ENCODE peak calls at places on chromosome 1, in six cellular contexts. L is colonic mucosa; X is stimulated activated effector memory CD8-positive, alpha-beta T cell treated with anti-CD3 and anti-CD28 coated beads, Interleukin-12 subunit alpha, Interleukin-12 subunit beta, amount 100 ng/mL, for 72 hours; K is EL; R is bronchial epithelial cell; D is COR-L47. V is an unnamed sample.

GRCh38 chr1:201539561-201540404 is 856 bp downstream of the NAV1 start:
- DNase-seq in L (no peak), X (no peak), K (peak), R (no peak), D (peak), V (peak)

GRCh38 chr1:166882893-166883292 is 6.8 kb upstream of the TADA1 start:
- DNase-seq in L (no peak), X (no peak), K (no peak), R (no peak), D (no peak), V (no peak)

GRCh38 chr1:171664976-171665375 is 12.5 kb upstream of the MYOC start:
- DNase-seq in L (no peak), X (no peak), K (peak), R (peak), D (no peak), V (no peak)

GRCh38 chr1:62232885-62233284 is 38.2 kb downstream of the L1TD1 start:
- DNase-seq in L (no peak), X (no peak), K (no peak), R (peak), D (no peak), V (no peak)

GRCh38 chr1:116323419-116323987 is 49.5 kb upstream of the ATP1A1 start:
- DNase-seq in L (no peak), X (no peak), K (no peak), R (no peak), D (no peak), V (no peak)

GRCh38 chr1:27963393-27963792 is 3.6 kb downstream of the XKR8 start:
- DNase-seq in L (no peak), X (no peak), K (no peak), R (no peak), D (no peak), V (no peak)

GRCh38 chr1:183304466-183305122 is 113.6 kb downstream of the NMNAT2 start:
- DNase-seq in L (no peak), X (no peak), K (no peak), R (no peak), D (peak), V (no peak)

GRCh38 chr1:68453060-68453665 is 3.4 kb upstream of the RPE65 start:
- DNase-seq in L (no peak), X (no peak), K (peak), R (peak), D (no peak), V (no peak)

GRCh38 chr1:39927538-39927937 is 25.8 kb upstream of the MYCL start:
- DNase-seq in L (no peak), X (no peak), K (no peak), R (peak), D (no peak), V (no peak)

GRCh38 chr1:5374176-5374575 is 618.0 kb downstream of the NPHP4 start:
- DNase-seq in L (no peak), X (no peak), K (no peak), R (no peak), D (no peak), V (no peak)

GRCh38 chr1:15570861-15571260 is 14.0 kb downstream of the AGMAT start:
- DNase-seq in L (no peak), X (no peak), K (no peak), R (no peak), D (no peak), V (no peak)

V was measured in fibroblast of villous mesenchyme.